ENCODE peak calls at places on chromosomes 5 and 9, in nine cellular contexts. Z, V, S, J, T, A, X, U and W are unnamed samples.
A peak's percentile ranks its signal among the peaks of the same experiment; 100 is the strongest.

GRCh38 chr5:96492654-96493053 is 59.6 kb upstream of the PCSK1 start:
- DNase-seq in Z (no peak), V (no peak), S (no peak), J (no peak), T (peak; percentile 75), A (no peak), X (no peak), U (no peak), W (no peak)

GRCh38 chr5:88690619-88691560 is 192.1 kb downstream of the MEF2C start:
- DNase-seq in Z (peak; percentile 58), V (peak; percentile 89), S (peak; percentile 70), J (peak; percentile 71), T (peak; percentile 84), A (peak; percentile 63), X (peak; percentile 82), U (peak; percentile 81), W (peak; percentile 88)

GRCh38 chr5:135195267-135195603 is 161.2 kb upstream of the PITX1 start:
- DNase-seq in Z (no peak), V (no peak), S (no peak), J (no peak), T (peak; percentile 35), A (no peak), X (no peak), U (no peak), W (peak; percentile 71)

GRCh38 chr9:35923598-35923926 is 14.3 kb downstream of the SPAAR start:
- DNase-seq in Z (no peak), V (no peak), S (no peak), J (no peak), T (no peak), A (no peak), X (no peak), U (no peak), W (no peak)

GRCh38 chr9:86734762-86735161 is 212.5 kb downstream of the GAS1 start:
- DNase-seq in Z (no peak), V (no peak), S (no peak), J (no peak), T (peak; percentile 82), A (no peak), X (no peak), U (no peak), W (no peak)

GRCh38 chr9:94623253-94623652 is 16.1 kb downstream of the FBP1 start:
- DNase-seq in Z (no peak), V (no peak), S (no peak), J (peak; percentile 33), T (peak; percentile 17), A (peak; percentile 21), X (no peak), U (no peak), W (peak; percentile 32)

GRCh38 chr5:35651002-35651756 is 33.5 kb downstream of the SPEF2 start:
- DNase-seq in Z (no peak), V (peak; percentile 8), S (peak; percentile 2), J (peak; percentile 14), T (peak; percentile 67), A (peak; percentile 66), X (no peak), U (peak; percentile 75), W (peak; percentile 70)

GRCh38 chr5:108380531-108381021 is 1.3 kb downstream of the FBXL17 start:
- DNase-seq in Z (peak; percentile 6), V (peak; percentile 23), S (peak; percentile 7), J (no peak), T (peak; percentile 56), A (peak; percentile 53), X (peak; percentile 74), U (peak; percentile 83), W (peak; percentile 69)

GRCh38 chr9:18490591-18491370 is 16.8 kb downstream of the ADAMTSL1 start:
- DNase-seq in Z (no peak), V (no peak), S (no peak), J (no peak), T (peak; percentile 98), A (no peak), X (no peak), U (no peak), W (peak; percentile 89)

GRCh38 chr9:133733074-133733408 is 5.1 kb downstream of the SARDH start:
- DNase-seq in Z (no peak), V (no peak), S (no peak), J (no peak), T (peak; percentile 21), A (no peak), X (peak; percentile 35), U (no peak), W (no peak)

GRCh38 chr5:175254155-175254554 is 189.8 kb downstream of the DRD1 start:
- DNase-seq in Z (no peak), V (no peak), S (no peak), J (peak; percentile 62), T (peak; percentile 16), A (no peak), X (no peak), U (no peak), W (no peak)

GRCh38 chr5:51159164-51159563 is 224.1 kb upstream of the ISL1 start:
- DNase-seq in Z (no peak), V (no peak), S (no peak), J (no peak), T (no peak), A (no peak), X (no peak), U (no peak), W (no peak)

GRCh38 chr5:176817864-176818377 is 7.6 kb downstream of the UNC5A start:
- DNase-seq in Z (peak; percentile 50), V (peak; percentile 31), S (peak; percentile 43), J (no peak), T (peak; percentile 49), A (no peak), X (no peak), U (no peak), W (peak; percentile 34)

GRCh38 chr5:156326718-156327259 is at the start of gene SGCD:
- DNase-seq in Z (no peak), V (peak; percentile 43), S (no peak), J (peak; percentile 54), T (peak; percentile 97), A (no peak), X (peak; percentile 86), U (no peak), W (peak; percentile 94)

GRCh38 chr5:174323878-174324281 is 278.4 kb downstream of the NSG2 start:
- DNase-seq in Z (peak; percentile 92), V (peak; percentile 56), S (peak; percentile 61), J (no peak), T (peak; percentile 60), A (no peak), X (no peak), U (no peak), W (peak; percentile 14)

GRCh38 chr5:180470966-180471582 is 23.1 kb upstream of the CNOT6 start:
- DNase-seq in Z (peak; percentile 15), V (peak; percentile 52), S (peak; percentile 17), J (peak; percentile 38), T (peak; percentile 68), A (peak; percentile 57), X (peak; percentile 80), U (peak; percentile 82), W (peak; percentile 86)

GRCh38 chr5:151740336-151740942 is 18.0 kb downstream of the ATOX1 start:
- DNase-seq in Z (peak; percentile 3), V (peak; percentile 22), S (peak; percentile 13), J (peak; percentile 66), T (peak; percentile 98), A (peak; percentile 48), X (peak; percentile 82), U (peak; percentile 66), W (peak; percentile 95)